ENCODE peak calls at places on chromosomes 13 and 19, in ten cellular contexts. X is tibial nerve, H is H9, T is heart left ventricle, Y is A673, J is tibial artery, U is left ventricle myocardium inferior, K is upper lobe of right lung, C is heart right ventricle, N is cardiac muscle cell. L is an unnamed sample.

GRCh38 chr13:51584731-51585191 is 499 bp downstream of the WDFY2 start:
- DNase-seq in X (peak; percentile 32), H (peak; percentile 76), T (peak; percentile 66), Y (peak; percentile 73), J (no peak), U (peak; percentile 49), K (peak; percentile 85), C (peak; percentile 46), N (peak; percentile 58), L (peak; percentile 79)

GRCh38 chr19:35904312-35905068 is 2.2 kb downstream of the HCST start:
- DNase-seq in X (no peak), H (no peak), T (no peak), Y (no peak), J (no peak), U (no peak), K (no peak), C (no peak), N (no peak), L (no peak)

GRCh38 chr13:99237981-99238662 is 20.1 kb downstream of the GPR18 start:
- DNase-seq in X (no peak), H (no peak), T (no peak), Y (no peak), J (no peak), U (no peak), K (no peak), C (no peak), N (no peak), L (no peak)

GRCh38 chr19:17757125-17757524 is 5.8 kb downstream of the FCHO1 start:
- DNase-seq in X (no peak), H (no peak), T (peak; percentile 72), Y (peak; percentile 65), J (peak; percentile 78), U (peak; percentile 71), K (no peak), C (peak; percentile 61), N (peak; percentile 73), L (peak; percentile 34)

GRCh38 chr13:112062047-112062618 is 4.8 kb upstream of the SOX1 start:
- DNase-seq in X (no peak), H (no peak), T (no peak), Y (no peak), J (no peak), U (no peak), K (no peak), C (no peak), N (no peak), L (no peak)

GRCh38 chr19:28505134-28505533 is 707.8 kb downstream of the UQCRFS1 start:
- DNase-seq in X (no peak), H (no peak), T (no peak), Y (no peak), J (no peak), U (no peak), K (no peak), C (no peak), N (no peak), L (no peak)

GRCh38 chr19:41934849-41935374 is 6.7 kb upstream of the ERFL start:
- DNase-seq in X (peak; percentile 26), H (peak; percentile 89), T (peak; percentile 58), Y (peak; percentile 79), J (no peak), U (peak; percentile 56), K (peak; percentile 84), C (peak; percentile 76), N (peak; percentile 69), L (no peak)

GRCh38 chr13:101152184-101152583 is 264.1 kb downstream of the NALCN start:
- DNase-seq in X (no peak), H (no peak), T (no peak), Y (no peak), J (no peak), U (no peak), K (no peak), C (no peak), N (no peak), L (no peak)

GRCh38 chr13:102097708-102098107 is 304.1 kb downstream of the FGF14 start:
- DNase-seq in X (no peak), H (no peak), T (no peak), Y (no peak), J (no peak), U (no peak), K (no peak), C (no peak), N (no peak), L (no peak)

GRCh38 chr19:4064073-4064550 is 2.6 kb downstream of the ZBTB7A start:
- DNase-seq in X (no peak), H (peak; percentile 42), T (no peak), Y (no peak), J (no peak), U (no peak), K (no peak), C (no peak), N (peak; percentile 44), L (no peak)

GRCh38 chr13:42991892-42992584 is at the start of gene EPSTI1:
- DNase-seq in X (peak; percentile 27), H (peak; percentile 60), T (peak; percentile 66), Y (peak; percentile 39), J (peak; percentile 81), U (peak; percentile 61), K (peak; percentile 85), C (peak; percentile 73), N (peak; percentile 79), L (no peak)

GRCh38 chr19:33389574-33390119 is 16.1 kb downstream of the CEBPG start:
- DNase-seq in X (peak; percentile 12), H (no peak), T (no peak), Y (no peak), J (no peak), U (peak; percentile 27), K (peak; percentile 64), C (no peak), N (no peak), L (no peak)

GRCh38 chr13:25725104-25725503 is 326.7 kb downstream of the SHISA2 start:
- DNase-seq in X (no peak), H (no peak), T (no peak), Y (no peak), J (no peak), U (no peak), K (no peak), C (no peak), N (no peak), L (no peak)

GRCh38 chr19:45251452-45252354 is 632 bp downstream of the MARK4 start:
- DNase-seq in X (no peak), H (no peak), T (peak; percentile 40), Y (no peak), J (no peak), U (no peak), K (no peak), C (no peak), N (no peak), L (no peak)

GRCh38 chr13:26658972-26659371 is 101.5 kb downstream of the WASF3 start:
- DNase-seq in X (no peak), H (no peak), T (no peak), Y (no peak), J (no peak), U (no peak), K (no peak), C (no peak), N (no peak), L (no peak)

GRCh38 chr13:73073050-73073449 is 14.2 kb downstream of the KLF5 start:
- DNase-seq in X (no peak), H (no peak), T (no peak), Y (peak; percentile 11), J (no peak), U (no peak), K (no peak), C (no peak), N (peak; percentile 28), L (no peak)
- H3K27ac ChIP-seq in X (peak overlapping the region; percentile 48), H (no peak overlapping the region), T (no peak overlapping the region), Y (peak overlapping the region; percentile 38), J (peak overlapping the region; percentile 10), U (no peak overlapping the region), K (peak overlapping the region; percentile 6), C (peak overlapping the region; percentile 2), N (no peak overlapping the region), L (peak overlapping the region; percentile 29)

GRCh38 chr13:49450105-49450819 is 6.2 kb downstream of the SETDB2 start:
- DNase-seq in X (no peak), H (no peak), T (no peak), Y (no peak), J (no peak), U (no peak), K (no peak), C (no peak), N (no peak), L (no peak)
- H3K4me1 ChIP-seq in X (no peaks in the 10 kb centered on the region), H (no peaks in the 10 kb centered on the region), T (peaks cover 36% of the 10 kb centered on the region), Y (no peaks in the 10 kb centered on the region), J (peaks cover 15% of the 10 kb centered on the region), U (peaks cover 44% of the 10 kb centered on the region), K (peaks cover 20% of the 10 kb centered on the region), C (peaks cover 43% of the 10 kb centered on the region), N (peaks cover 3% of the 10 kb centered on the region), L (no peaks in the 10 kb centered on the region)

GRCh38 chr13:47397739-47398138 is 500.9 kb upstream of the HTR2A start:
- DNase-seq in X (no peak), H (no peak), T (no peak), Y (no peak), J (no peak), U (no peak), K (no peak), C (no peak), N (peak; percentile 10), L (peak; percentile 59)
- H3K27ac ChIP-seq in X (no peak overlapping the region), H (no peak overlapping the region), T (no peak overlapping the region), Y (no peak overlapping the region), J (no peak overlapping the region), U (no peak overlapping the region), K (no peak overlapping the region), C (no peak overlapping the region), N (no peak overlapping the region), L (no peak overlapping the region)

GRCh38 chr19:452829-453228 is 8.0 kb downstream of the SHC2 start:
- DNase-seq in X (no peak), H (no peak), T (no peak), Y (no peak), J (no peak), U (no peak), K (peak; percentile 52), C (no peak), N (no peak), L (no peak)

GRCh38 chr19:455851-456546 is 4.8 kb downstream of the SHC2 start:
- DNase-seq in X (no peak), H (no peak), T (peak; percentile 14), Y (no peak), J (no peak), U (no peak), K (no peak), C (no peak), N (no peak), L (no peak)

GRCh38 chr19:456547-457110 is 4.2 kb downstream of the SHC2 start:
- DNase-seq in X (no peak), H (no peak), T (peak; percentile 16), Y (no peak), J (no peak), U (no peak), K (no peak), C (no peak), N (no peak), L (no peak)

GRCh38 chr19:455031-455705 is 5.7 kb downstream of the SHC2 start:
- DNase-seq in X (no peak), H (no peak), T (no peak), Y (no peak), J (no peak), U (no peak), K (no peak), C (no peak), N (no peak), L (no peak)

DNA sequence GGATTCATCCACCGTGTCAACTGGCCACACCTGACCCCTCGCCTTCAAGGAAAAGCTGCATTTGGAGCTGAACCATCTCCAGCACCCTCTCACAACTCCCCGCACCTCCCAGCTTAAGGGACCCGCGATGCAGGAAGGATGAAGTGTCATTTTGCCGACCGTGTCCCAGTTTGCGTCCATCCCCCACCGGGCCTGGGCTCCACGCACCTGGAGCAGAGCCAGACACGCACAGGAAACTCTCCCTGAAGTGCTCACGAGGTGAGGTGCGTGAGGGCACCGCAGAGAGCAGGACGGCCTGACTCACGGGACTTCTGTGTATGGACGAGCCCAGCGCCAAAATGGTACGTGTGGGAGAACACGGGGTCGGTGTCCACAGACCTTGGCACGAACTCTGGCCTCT is 7.2 kb downstream of the SHC2 start:
- DNase-seq in X (no peak), H (no peak), T (no peak), Y (no peak), J (no peak), U (no peak), K (peak; percentile 34), C (no peak), N (no peak), L (no peak)
- H3K4me1 ChIP-seq in X (no peaks in the 10 kb centered on the region), H (no peaks in the 10 kb centered on the region), T (peaks cover under 1% of the 10 kb centered on the region), Y (no peaks in the 10 kb centered on the region), J (no peaks in the 10 kb centered on the region), U (peaks cover under 1% of the 10 kb centered on the region), K (no peaks in the 10 kb centered on the region), C (peaks cover 1% of the 10 kb centered on the region), N (no peaks in the 10 kb centered on the region), L (no peaks in the 10 kb centered on the region)

L was measured in foreskin keratinocyte.